ENCODE peak calls at places on chromosome 9, in seven cellular contexts. Q is esophagus squamous epithelium, H is D341Med, P is right lobe of liver, E is cardiac muscle cell, O is colonic mucosa, W is KG1. G is an unnamed sample.

GRCh38 chr9:92179286-92180002 is 64.2 kb upstream of the SPTLC1 start:
- DNase-seq in Q (no peak), H (no peak), P (no peak), E (no peak), O (no peak), W (no peak), G (no peak)

GRCh38 chr9:136531904-136532798 is 13.7 kb downstream of the NOTCH1 start:
- DNase-seq in Q (no peak), H (no peak), P (no peak), E (no peak), O (peak), W (no peak), G (no peak)

GRCh38 chr9:98867434-98868168 is 60.1 kb downstream of the GALNT12 start:
- DNase-seq in Q (no peak), H (no peak), P (peak), E (no peak), O (peak), W (peak), G (peak)

GRCh38 chr9:114497727-114498382 is 7.4 kb downstream of the WHRN start:
- DNase-seq in Q (no peak), H (no peak), P (no peak), E (no peak), O (no peak), W (no peak), G (no peak)

GRCh38 chr9:124697326-124698200 is 73.5 kb downstream of the NR6A1 start:
- DNase-seq in Q (no peak), H (no peak), P (no peak), E (peak), O (no peak), W (no peak), G (no peak)

GRCh38 chr9:21668504-21668903 is 133.9 kb upstream of the MTAP start:
- DNase-seq in Q (no peak), H (no peak), P (no peak), E (no peak), O (no peak), W (no peak), G (peak)

GRCh38 chr9:2181794-2182193 is 166.6 kb downstream of the SMARCA2 start:
- DNase-seq in Q (no peak), H (peak), P (no peak), E (peak), O (no peak), W (no peak), G (no peak)

GRCh38 chr9:131583836-131584555 is 38.7 kb downstream of the PRRT1B start:
- DNase-seq in Q (no peak), H (no peak), P (no peak), E (no peak), O (no peak), W (no peak), G (no peak)

GRCh38 chr9:120353501-120353900 is 226.5 kb downstream of the CDK5RAP2 start:
- DNase-seq in Q (no peak), H (no peak), P (no peak), E (peak), O (no peak), W (no peak), G (peak)

GRCh38 chr9:124551472-124552339 is 44.5 kb upstream of the NR5A1 start:
- DNase-seq in Q (no peak), H (peak), P (peak), E (peak), O (peak), W (peak), G (peak)